ENCODE peak calls at places on chromosome 11, in four cellular contexts. W is K562, X is PC-3, D is H1. H is an unnamed sample.

GRCh38 chr11:14578551-14578956 is 58.4 kb upstream of the PSMA1 start:
- DNase-seq in D (no peak), X (peak; percentile 22), W (peak; percentile 41), H (peak; percentile 41)

GRCh38 chr11:1352696-1353382 is 36.9 kb upstream of the BRSK2 start:
- DNase-seq in D (no peak), W (no peak), X (no peak), H (no peak)

GRCh38 chr11:33294224-33294623 is 37.0 kb downstream of the HIPK3 start:
- DNase-seq in W (no peak), D (no peak), X (no peak), H (no peak)

GRCh38 chr11:83241291-83241946 is 44.7 kb downstream of the CCDC90B start:
- DNase-seq in W (peak; percentile 49), X (peak; percentile 86), D (no peak), H (peak; percentile 55)

GRCh38 chr11:34799848-34800247 is 116.3 kb downstream of the APIP start:
- DNase-seq in X (no peak), W (no peak), D (no peak), H (no peak)

GRCh38 chr11:82927264-82927880 is 25.8 kb downstream of the DDIAS start:
- DNase-seq in D (no peak), X (peak; percentile 80), W (peak; percentile 47), H (peak; percentile 42)

GRCh38 chr11:70032943-70033710 is 45.0 kb upstream of the ANO1 start:
- DNase-seq in W (no peak), D (no peak), X (no peak), H (peak; percentile 9)

GRCh38 chr11:34928960-34929680 is 12.7 kb downstream of the PDHX start:
- DNase-seq in D (no peak), W (no peak), X (no peak), H (no peak)

GRCh38 chr11:19658344-19658743 is 54.3 kb upstream of the NAV2 start:
- DNase-seq in X (peak; percentile 4), W (no peak), D (no peak), H (no peak)
- TF ChIP-seq CTCF in X (peak; percentile 47), W (no peak), D (no peak), H (no peak)

DNA sequence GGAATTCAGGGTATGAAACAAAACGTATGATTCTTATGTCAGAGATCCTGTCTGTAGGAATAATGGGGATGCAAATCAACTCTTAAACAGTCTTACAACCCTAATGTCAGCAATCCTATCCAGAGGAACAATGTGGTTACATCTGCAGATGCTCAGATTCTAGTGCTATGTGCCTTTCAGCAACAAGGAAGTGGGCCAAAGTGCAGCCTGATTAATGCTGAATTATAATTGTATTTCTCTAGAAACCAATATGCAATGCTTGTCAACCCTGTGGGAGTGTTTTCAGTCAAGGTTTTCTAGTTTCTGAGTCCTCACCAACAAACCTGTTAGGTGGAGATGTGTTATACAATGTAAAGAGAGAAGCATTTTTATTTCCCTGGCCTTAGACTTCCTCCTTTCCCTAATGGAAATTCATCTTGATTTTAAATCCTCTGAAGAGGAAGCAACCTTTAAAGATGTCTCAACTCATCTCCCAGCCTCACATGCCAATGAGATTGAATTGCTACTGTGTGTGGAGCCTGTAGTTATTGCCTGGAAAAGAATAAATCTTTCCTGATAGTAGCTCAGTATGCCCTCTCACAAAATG is 26.2 kb upstream of the TMEM123 start:
- DNase-seq in W (no peak), X (no peak), D (no peak), H (no peak)
- H3K9ac ChIP-seq in W (no peak overlapping the region), X (no peak overlapping the region), D (no peak overlapping the region), H (no peak overlapping the region)

DNA sequence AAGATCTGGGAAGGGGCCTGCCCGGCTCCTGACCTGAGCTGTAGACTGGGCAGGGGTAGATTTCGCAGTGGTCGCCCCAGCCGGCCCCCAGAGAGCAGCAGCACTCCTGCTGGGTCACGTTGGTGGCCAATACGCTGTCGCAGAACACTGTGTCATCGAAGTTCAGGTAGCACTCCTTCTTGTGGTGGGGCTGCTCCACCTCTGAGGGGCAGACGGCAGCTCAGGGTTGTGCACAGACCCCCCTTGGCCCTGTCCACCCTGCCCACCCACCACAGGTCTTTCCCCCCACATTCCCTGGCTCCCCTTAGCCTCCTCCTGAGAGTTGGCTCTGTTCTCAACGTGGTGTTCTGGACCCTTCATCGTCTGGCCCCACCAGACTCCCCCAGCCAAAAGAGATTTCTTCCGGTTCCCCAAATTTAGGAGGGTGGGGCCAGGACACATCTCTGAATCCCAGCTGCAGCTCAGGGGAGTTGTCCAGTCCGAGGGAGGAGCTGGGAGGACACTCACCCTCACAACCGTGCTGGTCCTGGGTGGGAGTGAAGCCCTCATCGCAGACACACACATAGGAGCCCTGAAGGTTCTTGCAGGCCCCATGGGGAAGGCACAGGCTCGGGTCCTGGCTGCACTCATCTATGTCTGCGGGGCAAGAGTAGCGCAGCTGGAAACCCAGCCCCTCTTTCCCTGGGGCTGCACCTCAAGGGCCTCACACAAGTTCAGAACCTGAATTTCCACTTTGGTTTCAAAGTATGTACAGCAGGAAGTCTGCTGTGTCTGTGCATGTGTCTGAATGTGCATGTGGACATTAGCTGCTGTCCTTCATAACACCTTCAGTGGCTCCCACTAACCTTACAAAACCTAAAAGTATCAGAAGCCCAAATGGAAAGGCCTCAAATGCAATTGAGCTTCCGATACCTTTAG is 16.5 kb downstream of the SCYL1 start:
- DNase-seq in W (no peak), X (peak; percentile 72), D (no peak), H (no peak)
- TF ChIP-seq CTCF in W (no peak), X (no peak), D (no peak), H (peak; percentile 7)

GRCh38 chr11:9821008-9821752 is 157.3 kb downstream of the SWAP70 start:
- DNase-seq in W (no peak), X (peak; percentile 36), D (no peak), H (no peak)
- H3K9ac ChIP-seq in W (no peak overlapping the region), X (no peak overlapping the region), D (no peak overlapping the region), H (no peak overlapping the region)

DNA sequence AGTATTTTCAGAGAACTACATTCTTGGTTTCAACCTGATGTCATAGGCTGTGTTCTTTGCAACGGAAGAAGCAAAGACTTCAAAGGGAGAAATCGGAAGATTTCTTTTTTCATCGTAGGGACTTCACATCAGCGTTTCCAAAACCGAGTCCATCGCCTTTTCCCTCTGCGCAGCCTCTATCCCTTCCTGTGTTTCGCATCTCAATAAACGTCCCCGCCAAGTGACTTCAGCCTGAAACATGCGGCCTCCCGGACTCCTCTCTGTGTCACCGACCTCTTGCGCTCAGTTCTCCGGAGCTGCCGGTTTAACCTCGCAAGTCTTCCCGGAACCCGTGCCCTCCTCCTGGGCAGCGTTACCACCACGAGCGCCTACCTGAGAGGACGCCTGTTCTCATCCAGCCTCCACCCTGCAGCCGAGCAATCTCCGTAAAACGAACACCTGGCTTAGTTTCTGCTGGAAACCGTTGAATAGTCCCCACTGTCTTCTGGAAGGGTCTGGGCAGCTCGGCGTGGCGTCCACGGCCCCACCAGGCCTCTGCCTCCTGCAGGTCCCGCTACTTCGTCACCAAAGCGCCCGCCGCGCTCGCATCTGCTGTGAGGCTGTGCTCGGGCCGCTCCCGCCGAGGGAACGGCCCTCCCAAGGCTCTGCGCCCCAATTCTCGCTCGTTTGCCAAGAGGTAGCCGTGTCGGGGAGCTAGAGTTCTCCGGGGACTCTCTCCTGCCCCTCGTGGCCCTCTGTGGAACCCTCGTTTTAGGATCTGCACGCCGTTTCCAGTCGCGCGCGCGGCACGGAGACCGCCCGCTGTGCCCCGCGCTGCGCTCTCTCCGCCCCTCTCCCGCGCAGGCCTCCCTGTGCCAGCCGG is at the start of gene GLB1L3:
- DNase-seq in W (peak; percentile 41), X (no peak), D (no peak), H (no peak)
- TF ChIP-seq CTCF in W (peak; percentile 26), X (peak; percentile 37), D (peak; percentile 56), H (no peak)

DNA sequence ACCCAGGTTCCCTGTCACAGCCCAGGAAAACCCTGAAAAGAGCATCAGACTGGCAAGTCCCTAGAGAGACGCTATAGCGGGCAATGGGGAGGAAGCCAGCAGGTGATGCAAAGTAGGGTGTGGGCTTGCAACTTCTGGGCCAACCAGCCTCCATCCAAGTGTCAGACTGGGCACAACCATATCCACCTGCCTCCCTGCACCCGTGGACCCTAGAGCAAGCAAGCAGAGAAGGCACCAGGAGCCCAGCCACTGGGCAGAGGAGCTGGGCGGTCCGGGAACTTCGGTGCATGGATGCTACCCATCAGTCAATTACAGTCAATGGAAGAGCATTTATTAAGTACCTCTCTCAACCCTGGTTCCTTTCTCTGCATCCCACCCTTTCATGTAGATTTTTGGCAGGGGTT is 2.8 kb downstream of the NECTIN1 start:
- DNase-seq in W (no peak), D (no peak), X (no peak), H (no peak)
- H3K9ac ChIP-seq in W (no peak overlapping the region), D (no peak overlapping the region), X (no peak overlapping the region), H (peak overlapping the region; percentile 90)

GRCh38 chr11:116390963-116391362 is 381.8 kb downstream of the BUD13 start:
- DNase-seq in D (no peak), X (no peak), W (no peak), H (no peak)
- TF ChIP-seq CTCF in D (no peak), X (no peak), W (no peak), H (no peak)

GRCh38 chr11:114340311-114341131 is 44.3 kb downstream of the NNMT start:
- DNase-seq in X (peak; percentile 85), W (peak; percentile 63), D (no peak), H (peak; percentile 38)
- H3K9ac ChIP-seq in X (no peak overlapping the region), W (peak overlapping the region; percentile 46), D (no peak overlapping the region), H (no peak overlapping the region)

DNA sequence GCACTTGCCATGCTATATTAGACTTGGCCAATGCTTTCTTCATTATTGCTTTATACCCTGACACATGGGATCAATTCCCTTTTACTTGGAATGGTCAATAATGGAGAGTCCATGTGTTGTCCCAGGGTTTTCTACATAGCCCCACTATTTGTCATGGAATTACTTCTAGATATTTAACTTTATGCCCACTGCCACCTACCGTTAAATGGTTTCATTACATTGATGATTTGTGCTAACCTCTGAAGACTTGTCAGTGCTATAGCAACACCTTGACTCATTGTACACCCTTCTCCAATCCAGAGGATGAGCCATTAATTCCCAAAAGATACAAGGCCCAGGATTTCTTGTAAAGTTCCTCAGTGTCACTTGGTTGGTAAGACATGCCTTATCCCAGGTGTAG is 31.4 kb upstream of the SLC22A25 start:
- DNase-seq in X (peak; percentile 63), W (no peak), D (no peak), H (no peak)
- TF ChIP-seq CTCF in X (peak; percentile 55), W (peak; percentile 30), D (no peak), H (no peak)